ENCODE peak calls at places on chromosome 1, in ten cellular contexts. One of them, this sample, is unnamed.

GRCh38 chr1:171403396-171403795 is 81.9 kb upstream of the PRRC2C start:
- DNase-seq in dorsolateral prefrontal cortex: no peak
- DNase-seq in fibroblast of villous mesenchyme: no peak
- DNase-seq in colonic mucosa: no peak
- DNase-seq in PC-9: peak
- DNase-seq in upper lobe of left lung: no peak
- DNase-seq in IMR-90: no peak
- DNase-seq in adrenal gland: no peak
- DNase-seq in retinal pigment epithelial cell: peak
- DNase-seq in upper lobe of right lung: no peak
- DNase-seq in this sample: peak

GRCh38 chr1:184299796-184300195 is 87.0 kb upstream of the C1orf21 start:
- DNase-seq in dorsolateral prefrontal cortex: no peak
- DNase-seq in fibroblast of villous mesenchyme: no peak
- DNase-seq in colonic mucosa: no peak
- DNase-seq in PC-9: no peak
- DNase-seq in upper lobe of left lung: no peak
- DNase-seq in IMR-90: no peak
- DNase-seq in adrenal gland: no peak
- DNase-seq in retinal pigment epithelial cell: no peak
- DNase-seq in upper lobe of right lung: no peak
- DNase-seq in this sample: no peak

GRCh38 chr1:181630838-181631237 is 147.5 kb downstream of the CACNA1E start:
- DNase-seq in dorsolateral prefrontal cortex: no peak
- DNase-seq in fibroblast of villous mesenchyme: no peak
- DNase-seq in colonic mucosa: no peak
- DNase-seq in PC-9: no peak
- DNase-seq in upper lobe of left lung: peak
- DNase-seq in IMR-90: no peak
- DNase-seq in adrenal gland: no peak
- DNase-seq in retinal pigment epithelial cell: no peak
- DNase-seq in upper lobe of right lung: peak
- DNase-seq in this sample: no peak

GRCh38 chr1:169784102-169784501 is 10.6 kb downstream of the METTL18 start:
- DNase-seq in dorsolateral prefrontal cortex: no peak
- DNase-seq in fibroblast of villous mesenchyme: no peak
- DNase-seq in colonic mucosa: no peak
- DNase-seq in PC-9: no peak
- DNase-seq in upper lobe of left lung: no peak
- DNase-seq in IMR-90: no peak
- DNase-seq in adrenal gland: no peak
- DNase-seq in retinal pigment epithelial cell: no peak
- DNase-seq in upper lobe of right lung: no peak
- DNase-seq in this sample: no peak

GRCh38 chr1:113905435-113905861 is 322 bp downstream of the DCLRE1B start:
- DNase-seq in dorsolateral prefrontal cortex: no peak
- DNase-seq in fibroblast of villous mesenchyme: no peak
- DNase-seq in colonic mucosa: no peak
- DNase-seq in PC-9: no peak
- DNase-seq in upper lobe of left lung: peak
- DNase-seq in IMR-90: no peak
- DNase-seq in adrenal gland: no peak
- DNase-seq in retinal pigment epithelial cell: no peak
- DNase-seq in upper lobe of right lung: no peak
- DNase-seq in this sample: no peak

GRCh38 chr1:46405204-46405555 is 11.1 kb downstream of the FAAH start:
- DNase-seq in dorsolateral prefrontal cortex: no peak
- DNase-seq in fibroblast of villous mesenchyme: no peak
- DNase-seq in colonic mucosa: no peak
- DNase-seq in PC-9: no peak
- DNase-seq in upper lobe of left lung: no peak
- DNase-seq in IMR-90: no peak
- DNase-seq in adrenal gland: no peak
- DNase-seq in retinal pigment epithelial cell: no peak
- DNase-seq in upper lobe of right lung: peak
- DNase-seq in this sample: no peak

GRCh38 chr1:160258177-160258798 is 4.1 kb downstream of the DCAF8 start:
- DNase-seq in dorsolateral prefrontal cortex: no peak
- DNase-seq in fibroblast of villous mesenchyme: peak
- DNase-seq in colonic mucosa: no peak
- DNase-seq in PC-9: no peak
- DNase-seq in upper lobe of left lung: no peak
- DNase-seq in IMR-90: no peak
- DNase-seq in adrenal gland: no peak
- DNase-seq in retinal pigment epithelial cell: no peak
- DNase-seq in upper lobe of right lung: no peak
- DNase-seq in this sample: no peak

GRCh38 chr1:8599813-8600212 is 217.6 kb downstream of the RERE start:
- DNase-seq in dorsolateral prefrontal cortex: no peak
- DNase-seq in fibroblast of villous mesenchyme: no peak
- DNase-seq in colonic mucosa: peak
- DNase-seq in PC-9: no peak
- DNase-seq in upper lobe of left lung: no peak
- DNase-seq in IMR-90: no peak
- DNase-seq in adrenal gland: no peak
- DNase-seq in retinal pigment epithelial cell: no peak
- DNase-seq in upper lobe of right lung: no peak
- DNase-seq in this sample: no peak

GRCh38 chr1:87335175-87335992 is 6.7 kb downstream of the LMO4 start:
- DNase-seq in dorsolateral prefrontal cortex: peak
- DNase-seq in fibroblast of villous mesenchyme: peak
- DNase-seq in colonic mucosa: peak
- DNase-seq in PC-9: peak
- DNase-seq in upper lobe of left lung: peak
- DNase-seq in IMR-90: peak
- DNase-seq in adrenal gland: peak
- DNase-seq in retinal pigment epithelial cell: no peak
- DNase-seq in upper lobe of right lung: peak
- DNase-seq in this sample: peak
- TF ChIP-seq CTCF in dorsolateral prefrontal cortex: peak
- TF ChIP-seq CTCF in fibroblast of villous mesenchyme: peak
- TF ChIP-seq CTCF in colonic mucosa: no peak
- TF ChIP-seq CTCF in PC-9: no peak
- TF ChIP-seq CTCF in upper lobe of left lung: peak
- TF ChIP-seq CTCF in IMR-90: peak
- TF ChIP-seq CTCF in adrenal gland: no peak
- TF ChIP-seq CTCF in retinal pigment epithelial cell: no peak
- TF ChIP-seq CTCF in upper lobe of right lung: peak
- TF ChIP-seq CTCF in this sample: no peak

GRCh38 chr1:36083219-36083618 is 675 bp upstream of the TEKT2 start:
- DNase-seq in dorsolateral prefrontal cortex: no peak
- DNase-seq in fibroblast of villous mesenchyme: no peak
- DNase-seq in colonic mucosa: no peak
- DNase-seq in PC-9: no peak
- DNase-seq in upper lobe of left lung: no peak
- DNase-seq in IMR-90: no peak
- DNase-seq in adrenal gland: no peak
- DNase-seq in retinal pigment epithelial cell: no peak
- DNase-seq in upper lobe of right lung: no peak
- DNase-seq in this sample: no peak

GRCh38 chr1:36085126-36085525 is 1.2 kb downstream of the TEKT2 start:
- DNase-seq in dorsolateral prefrontal cortex: no peak
- DNase-seq in fibroblast of villous mesenchyme: no peak
- DNase-seq in colonic mucosa: no peak
- DNase-seq in PC-9: no peak
- DNase-seq in upper lobe of left lung: no peak
- DNase-seq in IMR-90: no peak
- DNase-seq in adrenal gland: no peak
- DNase-seq in retinal pigment epithelial cell: no peak
- DNase-seq in upper lobe of right lung: no peak
- DNase-seq in this sample: no peak

GRCh38 chr1:36084502-36085115 is 715 bp downstream of the TEKT2 start:
- DNase-seq in dorsolateral prefrontal cortex: no peak
- DNase-seq in fibroblast of villous mesenchyme: no peak
- DNase-seq in colonic mucosa: no peak
- DNase-seq in PC-9: no peak
- DNase-seq in upper lobe of left lung: no peak
- DNase-seq in IMR-90: no peak
- DNase-seq in adrenal gland: peak
- DNase-seq in retinal pigment epithelial cell: no peak
- DNase-seq in upper lobe of right lung: peak
- DNase-seq in this sample: no peak

GRCh38 chr1:36081926-36082485 is 1.9 kb upstream of the TEKT2 start:
- DNase-seq in dorsolateral prefrontal cortex: no peak
- DNase-seq in fibroblast of villous mesenchyme: no peak
- DNase-seq in colonic mucosa: no peak
- DNase-seq in PC-9: no peak
- DNase-seq in upper lobe of left lung: no peak
- DNase-seq in IMR-90: no peak
- DNase-seq in adrenal gland: no peak
- DNase-seq in retinal pigment epithelial cell: no peak
- DNase-seq in upper lobe of right lung: no peak
- DNase-seq in this sample: no peak

DNA sequence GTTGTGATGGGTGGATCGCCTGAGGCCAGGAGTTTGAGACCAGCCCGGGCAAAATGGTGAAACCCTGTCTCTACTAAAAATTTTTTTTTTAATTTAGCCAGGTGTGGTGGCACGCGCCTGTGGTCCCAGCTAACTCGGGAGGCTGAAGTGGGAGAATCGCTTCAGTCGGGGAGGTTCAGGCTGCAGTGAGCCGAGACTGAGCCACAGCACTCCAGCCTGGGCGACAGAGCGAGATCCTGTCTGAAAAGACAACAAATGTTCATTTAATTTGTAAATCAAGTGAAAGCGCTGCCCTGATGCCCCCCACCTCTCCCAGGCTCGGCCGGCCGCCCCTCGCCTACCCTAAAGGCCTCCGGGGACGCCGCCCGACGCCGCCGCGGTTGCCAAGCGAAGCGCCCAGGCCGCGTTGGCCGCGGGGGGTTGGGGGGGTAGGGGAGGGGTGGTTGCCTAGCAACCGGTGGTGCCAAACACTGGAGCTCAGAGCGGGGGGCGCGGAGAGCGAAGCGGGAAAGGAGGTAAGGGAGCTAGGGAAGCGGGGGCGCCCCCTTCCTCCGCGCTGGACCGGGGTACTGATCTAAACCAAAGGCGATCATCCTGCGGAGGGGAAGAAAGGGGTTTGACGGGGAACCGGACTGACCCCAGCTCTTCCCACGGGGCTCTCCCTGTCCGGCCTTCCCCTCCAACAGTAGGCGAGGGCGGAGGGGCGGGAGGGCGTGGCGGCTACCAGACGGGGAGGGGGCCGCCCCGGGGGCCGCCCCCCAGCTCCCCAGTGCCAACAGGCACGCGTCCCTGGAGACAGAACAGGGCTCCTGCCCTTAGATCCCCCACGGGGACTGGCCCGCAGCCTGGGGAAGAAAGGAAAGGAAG is at the start of gene TEKT2:
- DNase-seq in dorsolateral prefrontal cortex: peak
- DNase-seq in fibroblast of villous mesenchyme: peak
- DNase-seq in colonic mucosa: no peak
- DNase-seq in PC-9: peak
- DNase-seq in upper lobe of left lung: no peak
- DNase-seq in IMR-90: no peak
- DNase-seq in adrenal gland: peak
- DNase-seq in retinal pigment epithelial cell: no peak
- DNase-seq in upper lobe of right lung: peak
- DNase-seq in this sample: no peak
- H3K4me3 ChIP-seq in dorsolateral prefrontal cortex: peak
- H3K4me3 ChIP-seq in fibroblast of villous mesenchyme: peak
- H3K4me3 ChIP-seq in colonic mucosa: peak
- H3K4me3 ChIP-seq in PC-9: peak
- H3K4me3 ChIP-seq in upper lobe of left lung: peak
- H3K4me3 ChIP-seq in IMR-90: peak
- H3K4me3 ChIP-seq in adrenal gland: no peak
- H3K4me3 ChIP-seq in retinal pigment epithelial cell: peak
- H3K4me3 ChIP-seq in upper lobe of right lung: peak
- H3K4me3 ChIP-seq in this sample: peak

GRCh38 chr1:204446413-204447111 is 34.9 kb upstream of the PPP1R15B start:
- DNase-seq in dorsolateral prefrontal cortex: peak
- DNase-seq in fibroblast of villous mesenchyme: peak
- DNase-seq in colonic mucosa: peak
- DNase-seq in PC-9: peak
- DNase-seq in upper lobe of left lung: peak
- DNase-seq in IMR-90: peak
- DNase-seq in adrenal gland: peak
- DNase-seq in retinal pigment epithelial cell: no peak
- DNase-seq in upper lobe of right lung: peak
- DNase-seq in this sample: peak
- TF ChIP-seq CTCF in dorsolateral prefrontal cortex: peak
- TF ChIP-seq CTCF in fibroblast of villous mesenchyme: peak
- TF ChIP-seq CTCF in colonic mucosa: peak
- TF ChIP-seq CTCF in PC-9: peak
- TF ChIP-seq CTCF in upper lobe of left lung: peak
- TF ChIP-seq CTCF in IMR-90: peak
- TF ChIP-seq CTCF in adrenal gland: peak
- TF ChIP-seq CTCF in retinal pigment epithelial cell: peak
- TF ChIP-seq CTCF in upper lobe of right lung: peak
- TF ChIP-seq CTCF in this sample: peak

GRCh38 chr1:30768169-30768829 is 10.7 kb upstream of the LAPTM5 start:
- DNase-seq in dorsolateral prefrontal cortex: no peak
- DNase-seq in fibroblast of villous mesenchyme: no peak
- DNase-seq in colonic mucosa: no peak
- DNase-seq in PC-9: no peak
- DNase-seq in upper lobe of left lung: no peak
- DNase-seq in IMR-90: no peak
- DNase-seq in adrenal gland: no peak
- DNase-seq in retinal pigment epithelial cell: no peak
- DNase-seq in upper lobe of right lung: no peak
- DNase-seq in this sample: no peak

GRCh38 chr1:30764939-30765582 is 7.5 kb upstream of the LAPTM5 start:
- DNase-seq in dorsolateral prefrontal cortex: no peak
- DNase-seq in fibroblast of villous mesenchyme: no peak
- DNase-seq in colonic mucosa: no peak
- DNase-seq in PC-9: no peak
- DNase-seq in upper lobe of left lung: no peak
- DNase-seq in IMR-90: no peak
- DNase-seq in adrenal gland: no peak
- DNase-seq in retinal pigment epithelial cell: no peak
- DNase-seq in upper lobe of right lung: no peak
- DNase-seq in this sample: no peak

GRCh38 chr1:30764396-30764795 is 6.8 kb upstream of the LAPTM5 start:
- DNase-seq in dorsolateral prefrontal cortex: no peak
- DNase-seq in fibroblast of villous mesenchyme: no peak
- DNase-seq in colonic mucosa: no peak
- DNase-seq in PC-9: no peak
- DNase-seq in upper lobe of left lung: no peak
- DNase-seq in IMR-90: no peak
- DNase-seq in adrenal gland: no peak
- DNase-seq in retinal pigment epithelial cell: no peak
- DNase-seq in upper lobe of right lung: no peak
- DNase-seq in this sample: no peak

GRCh38 chr1:30763654-30764248 is 6.2 kb upstream of the LAPTM5 start:
- DNase-seq in dorsolateral prefrontal cortex: peak
- DNase-seq in fibroblast of villous mesenchyme: peak
- DNase-seq in colonic mucosa: no peak
- DNase-seq in PC-9: no peak
- DNase-seq in upper lobe of left lung: no peak
- DNase-seq in IMR-90: peak
- DNase-seq in adrenal gland: peak
- DNase-seq in retinal pigment epithelial cell: no peak
- DNase-seq in upper lobe of right lung: no peak
- DNase-seq in this sample: peak

DNA sequence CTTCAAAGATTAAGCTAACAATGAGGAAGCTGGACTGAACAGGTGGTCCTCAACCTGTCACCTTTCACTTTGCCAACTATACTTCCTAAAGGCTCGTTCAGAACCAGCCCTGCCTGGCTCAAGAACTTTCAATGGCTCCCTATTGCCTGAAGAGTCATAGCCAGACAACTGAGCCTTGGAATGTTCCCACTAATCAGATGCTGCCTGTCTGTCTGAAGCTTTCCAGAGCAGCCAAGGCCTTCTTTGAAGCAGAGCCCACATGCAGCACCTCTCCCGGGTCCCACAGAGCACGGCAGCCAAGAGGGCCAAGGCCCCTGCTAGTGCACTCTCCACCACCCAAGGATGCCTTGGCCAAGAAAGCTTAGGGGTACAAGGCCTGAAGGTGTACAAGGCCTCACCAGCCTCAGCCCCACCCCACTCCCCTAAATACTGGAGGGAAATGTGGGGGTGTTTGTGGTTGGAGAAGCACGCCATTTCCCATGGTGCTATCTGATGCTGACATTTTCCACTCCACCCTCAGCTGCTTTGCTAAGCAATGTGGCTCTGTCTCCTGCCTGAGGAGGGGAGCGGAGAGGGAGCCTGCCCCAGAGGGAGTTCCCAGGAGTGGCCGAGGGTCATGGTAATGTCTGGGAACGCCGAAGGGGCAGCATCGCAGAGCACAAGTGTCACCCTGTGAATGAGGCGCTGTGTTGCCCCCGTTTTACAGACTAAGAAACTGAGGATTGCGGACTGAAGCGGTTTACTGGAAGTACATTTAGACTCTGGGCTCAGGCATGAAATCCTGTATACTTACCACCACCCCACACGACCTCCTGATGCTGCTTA is 8.2 kb upstream of the LAPTM5 start:
- DNase-seq in dorsolateral prefrontal cortex: no peak
- DNase-seq in fibroblast of villous mesenchyme: no peak
- DNase-seq in colonic mucosa: no peak
- DNase-seq in PC-9: no peak
- DNase-seq in upper lobe of left lung: no peak
- DNase-seq in IMR-90: no peak
- DNase-seq in adrenal gland: no peak
- DNase-seq in retinal pigment epithelial cell: no peak
- DNase-seq in upper lobe of right lung: no peak
- DNase-seq in this sample: no peak
- H3K4me3 ChIP-seq in dorsolateral prefrontal cortex: no peak
- H3K4me3 ChIP-seq in fibroblast of villous mesenchyme: no peak
- H3K4me3 ChIP-seq in colonic mucosa: no peak
- H3K4me3 ChIP-seq in PC-9: no peak
- H3K4me3 ChIP-seq in upper lobe of left lung: no peak
- H3K4me3 ChIP-seq in IMR-90: no peak
- H3K4me3 ChIP-seq in adrenal gland: no peak
- H3K4me3 ChIP-seq in retinal pigment epithelial cell: no peak
- H3K4me3 ChIP-seq in upper lobe of right lung: no peak
- H3K4me3 ChIP-seq in this sample: no peak

This sample was measured in cardiac fibroblast.